ENCODE peak calls at places on chromosomes 11 and 22, in six cellular contexts. V is left cardiac atrium; J is uterus; S is fibroblast of the conjunctiva; X is GM20000; K is activated CD4-positive, alpha-beta T cell treated with anti-CD3 and anti-CD28 coated beads for 48 hours. E is an unnamed sample.

GRCh38 chr11:130407978-130408377 is 20.4 kb downstream of the ADAMTS8 start:
- DNase-seq in X (no peak), K (no peak), S (peak), V (peak), J (peak), E (no peak)

GRCh38 chr11:69089258-69089657 is 40.5 kb downstream of the TPCN2 start:
- DNase-seq in J (peak), K (no peak), S (no peak), X (no peak), V (no peak), E (no peak)

GRCh38 chr11:95991101-95991500 is 67.2 kb upstream of the MTMR2 start:
- DNase-seq in V (no peak), X (no peak), S (no peak), K (no peak), J (no peak), E (no peak)

GRCh38 chr11:130599073-130599654 is 150.7 kb downstream of the ADAMTS15 start:
- DNase-seq in V (peak), J (peak), K (no peak), S (no peak), X (no peak), E (no peak)

GRCh38 chr11:76729214-76729613 is 53.9 kb upstream of the TSKU start:
- DNase-seq in S (no peak), J (no peak), V (no peak), X (no peak), K (no peak), E (no peak)

GRCh38 chr11:134333951-134334350 is 2.2 kb downstream of the GLB1L2 start:
- DNase-seq in J (no peak), S (no peak), K (no peak), V (no peak), X (no peak), E (no peak)

GRCh38 chr22:45201678-45202332 is 38.1 kb downstream of the NUP50 start:
- DNase-seq in J (no peak), X (peak), S (no peak), K (no peak), V (no peak), E (no peak)

GRCh38 chr11:91373497-91373896 is 851.1 kb upstream of the FAT3 start:
- DNase-seq in S (no peak), X (no peak), J (no peak), K (no peak), V (no peak), E (no peak)

GRCh38 chr22:19671316-19671715 is 43.0 kb upstream of the SEPTIN5 start:
- DNase-seq in X (no peak), J (no peak), S (no peak), V (no peak), K (no peak), E (no peak)

GRCh38 chr11:108203075-108203474 is 19.4 kb downstream of the NPAT start:
- DNase-seq in S (no peak), J (no peak), K (no peak), X (no peak), V (no peak), E (peak)

GRCh38 chr11:96055706-96056387 is 131.9 kb upstream of the MTMR2 start:
- DNase-seq in J (no peak), X (no peak), K (peak), V (no peak), S (peak), E (no peak)

GRCh38 chr11:118694771-118695170 is 15.3 kb upstream of the TREH start:
- DNase-seq in K (no peak), V (no peak), S (no peak), J (no peak), X (no peak), E (no peak)

GRCh38 chr11:13776134-13776815 is 107.8 kb downstream of the FAR1 start:
- DNase-seq in K (peak), S (no peak), J (no peak), X (no peak), V (no peak), E (peak)

GRCh38 chr11:72228844-72229231 is 4.3 kb downstream of the INPPL1 start:
- DNase-seq in S (no peak), K (no peak), X (no peak), V (no peak), J (no peak), E (no peak)

GRCh38 chr11:67401495-67402191 is at the start of gene PPP1CA:
- DNase-seq in V (peak), S (peak), J (peak), K (peak), X (peak), E (peak)

GRCh38 chr11:62267576-62267975 is 2.4 kb upstream of the SCGB2A2 start:
- DNase-seq in K (no peak), V (no peak), S (no peak), J (no peak), X (no peak), E (no peak)

GRCh38 chr11:57567512-57568329 is at the start of gene UBE2L6:
- DNase-seq in X (peak), J (peak), S (no peak), K (peak), V (peak), E (peak)

GRCh38 chr22:37633082-37633692 is 6.3 kb upstream of the SH3BP1 start:
- DNase-seq in S (no peak), K (peak), J (no peak), V (no peak), X (peak), E (no peak)

GRCh38 chr22:23424031-23424430 is 156.1 kb downstream of the IGLL1 start:
- DNase-seq in J (no peak), V (no peak), X (no peak), K (no peak), S (no peak), E (peak)

GRCh38 chr11:34344410-34345011 is 13.3 kb downstream of the ABTB2 start:
- DNase-seq in K (no peak), X (no peak), V (no peak), S (no peak), J (no peak), E (no peak)

GRCh38 chr11:116353517-116353916 is 419.3 kb downstream of the BUD13 start:
- DNase-seq in V (no peak), J (no peak), K (no peak), X (no peak), S (no peak), E (no peak)

GRCh38 chr11:1082728-1083620 is 8.3 kb downstream of the MUC2 start:
- DNase-seq in X (no peak), V (peak), K (no peak), S (no peak), J (peak), E (no peak)

GRCh38 chr11:118623291-118623655 is 15.9 kb downstream of the PHLDB1 start:
- DNase-seq in S (no peak), K (no peak), X (no peak), V (peak), J (peak), E (peak)

GRCh38 chr22:31284756-31285155 is 7.5 kb downstream of the PIK3IP1 start:
- DNase-seq in K (no peak), V (no peak), X (no peak), J (no peak), S (no peak), E (no peak)

GRCh38 chr11:1130276-1131032 is 27.3 kb upstream of the MUC5AC start:
- DNase-seq in S (no peak), X (peak), V (no peak), J (no peak), K (no peak), E (no peak)

GRCh38 chr11:16792426-16792825 is 54.0 kb downstream of the C11orf58 start:
- DNase-seq in V (no peak), K (no peak), J (no peak), S (no peak), X (no peak), E (no peak)

GRCh38 chr22:46116491-46116958 is 33.8 kb upstream of the PPARA start:
- DNase-seq in J (peak), V (peak), K (peak), S (peak), X (peak), E (peak)

GRCh38 chr11:75429902-75430691 is 2.9 kb downstream of the KLHL35 start:
- DNase-seq in J (no peak), X (peak), V (peak), S (no peak), K (peak), E (peak)

GRCh38 chr11:119377961-119378667 is 3.4 kb downstream of the USP2 start:
- DNase-seq in K (no peak), X (no peak), J (no peak), V (no peak), S (no peak), E (no peak)

E was measured in RPMI8226.